ENCODE peak calls at places on chromosomes 11 and 22, in nine cellular contexts. E, K, G, T, V, A, Q, Z and S are unnamed samples.

GRCh38 chr11:101003468-101003867 is 126.1 kb downstream of the PGR start:
- DNase-seq in G (no peak), K (peak; percentile 27), T (no peak), Z (no peak), Q (no peak), A (no peak), V (no peak), E (no peak), S (peak; percentile 42)

GRCh38 chr11:61270354-61271070 is 24.6 kb downstream of the VWCE start:
- DNase-seq in E (no peak), T (no peak), Q (no peak), A (no peak), G (no peak), Z (peak; percentile 49), V (no peak), K (peak; percentile 22), S (no peak)

GRCh38 chr11:119537641-119538253 is 114.8 kb upstream of the THY1 start:
- DNase-seq in K (no peak), V (no peak), A (no peak), T (no peak), Z (no peak), Q (no peak), G (no peak), E (no peak), S (no peak)

GRCh38 chr11:13486926-13487660 is 8.7 kb downstream of the PTH start:
- DNase-seq in A (peak; percentile 28), E (peak; percentile 87), Q (peak; percentile 69), K (peak; percentile 80), Z (peak; percentile 33), G (no peak), T (peak; percentile 51), V (peak; percentile 52), S (no peak)

GRCh38 chr11:72308226-72309073 is 64.5 kb upstream of the PHOX2A start:
- DNase-seq in A (no peak), T (no peak), E (no peak), G (no peak), K (peak; percentile 9), V (no peak), Q (no peak), Z (peak; percentile 89), S (peak; percentile 85)

GRCh38 chr11:130514316-130514715 is 65.9 kb downstream of the ADAMTS15 start:
- DNase-seq in E (no peak), K (no peak), T (no peak), G (no peak), Z (peak; percentile 31), Q (no peak), A (no peak), V (no peak), S (peak; percentile 4)

GRCh38 chr11:55474321-55474720 is 79.9 kb upstream of the OR4C15 start:
- DNase-seq in G (no peak), V (no peak), Q (no peak), A (no peak), K (no peak), E (no peak), T (no peak), Z (no peak), S (no peak)

GRCh38 chr11:95891423-95892177 is 32.3 kb downstream of the MTMR2 start:
- DNase-seq in Z (peak; percentile 26), G (no peak), Q (peak; percentile 1), E (no peak), T (no peak), K (no peak), V (no peak), A (no peak), S (no peak)

GRCh38 chr11:13721760-13722159 is 53.3 kb downstream of the FAR1 start:
- DNase-seq in K (no peak), T (no peak), V (no peak), Q (no peak), A (no peak), Z (peak; percentile 38), E (no peak), G (no peak), S (no peak)

GRCh38 chr11:65182258-65183170 is 786 bp downstream of the CAPN1 start:
- DNase-seq in Q (no peak), Z (peak; percentile 20), V (peak; percentile 61), G (no peak), T (no peak), E (peak; percentile 70), A (no peak), K (peak; percentile 40), S (no peak)

GRCh38 chr11:2248762-2249161 is 21.6 kb downstream of the ASCL2 start:
- DNase-seq in Q (no peak), T (no peak), V (no peak), A (no peak), E (no peak), K (no peak), G (no peak), Z (no peak), S (no peak)

GRCh38 chr22:27133951-27134664 is 476.7 kb downstream of the MIAT start:
- DNase-seq in V (peak; percentile 44), K (peak; percentile 8), Z (peak; percentile 82), T (no peak), E (no peak), G (peak; percentile 66), Q (peak; percentile 83), A (no peak), S (no peak)

GRCh38 chr11:131889146-131889577 is 518.7 kb downstream of the NTM start:
- DNase-seq in E (no peak), K (peak; percentile 56), G (no peak), Z (peak; percentile 92), Q (no peak), T (no peak), A (no peak), V (no peak), S (no peak)

GRCh38 chr11:121572581-121573059 is 119.9 kb upstream of the SORL1-AS1 start:
- DNase-seq in V (no peak), A (no peak), T (no peak), E (no peak), K (no peak), Q (peak; percentile 84), Z (no peak), G (no peak), S (no peak)

GRCh38 chr11:10058356-10058755 is 235.7 kb downstream of the SBF2 start:
- DNase-seq in K (no peak), Z (no peak), A (no peak), E (no peak), T (no peak), G (no peak), V (no peak), Q (no peak), S (no peak)

GRCh38 chr22:49866646-49867045 is 13.0 kb downstream of the ZBED4 start:
- DNase-seq in A (no peak), G (no peak), V (no peak), Q (peak; percentile 35), T (no peak), K (no peak), Z (no peak), E (no peak), S (no peak)

GRCh38 chr22:35539910-35540599 is 576 bp upstream of the RASD2 start:
- DNase-seq in A (peak; percentile 47), V (peak; percentile 66), T (peak; percentile 20), K (peak; percentile 55), E (peak; percentile 89), G (no peak), Q (peak; percentile 16), Z (no peak), S (peak; percentile 95)

GRCh38 chr11:132980721-132981120 is 551.6 kb downstream of the OPCML start:
- DNase-seq in Q (no peak), A (no peak), Z (no peak), E (no peak), K (no peak), V (no peak), T (no peak), G (no peak), S (no peak)

GRCh38 chr22:44884968-44885805 is 124.6 kb downstream of the PHF21B start:
- DNase-seq in G (no peak), E (peak; percentile 37), T (no peak), Q (no peak), V (no peak), K (no peak), A (no peak), Z (no peak), S (no peak)

GRCh38 chr11:92225563-92226308 is 1.1 kb downstream of the FAT3 start:
- DNase-seq in K (no peak), E (peak; percentile 55), V (no peak), Z (no peak), A (no peak), T (no peak), G (no peak), Q (no peak), S (peak; percentile 53)

GRCh38 chr11:71451596-71452353 is 1.2 kb upstream of the NADSYN1 start:
- DNase-seq in A (no peak), Q (peak; percentile 47), Z (no peak), V (no peak), T (no peak), G (no peak), E (peak; percentile 61), K (peak; percentile 23), S (no peak)

GRCh38 chr11:73404048-73404447 is 27.8 kb downstream of the RELT start:
- DNase-seq in Q (peak; percentile 69), A (no peak), G (no peak), E (no peak), T (no peak), V (peak; percentile 54), Z (peak; percentile 72), K (no peak), S (peak; percentile 77)

GRCh38 chr11:2517016-2517385 is 72.2 kb downstream of the KCNQ1 start:
- DNase-seq in Z (no peak), V (no peak), E (no peak), Q (no peak), A (no peak), G (peak; percentile 2), T (no peak), K (no peak), S (no peak)

GRCh38 chr11:19919050-19919561 is 206.5 kb downstream of the NAV2 start:
- DNase-seq in T (no peak), K (no peak), G (peak; percentile 28), Z (peak; percentile 95), Q (no peak), A (no peak), V (peak; percentile 65), E (peak; percentile 64), S (no peak)

GRCh38 chr11:67255353-67255752 is 10.9 kb upstream of the GRK2 start:
- DNase-seq in E (no peak), T (no peak), A (no peak), K (peak; percentile 3), Z (no peak), Q (no peak), G (no peak), V (no peak), S (no peak)

GRCh38 chr11:20647976-20648565 is 21.3 kb upstream of the NELL1 start:
- DNase-seq in V (peak; percentile 36), E (no peak), Z (peak; percentile 62), T (peak; percentile 22), A (no peak), Q (peak; percentile 21), K (peak; percentile 42), G (peak; percentile 37), S (peak; percentile 66)

GRCh38 chr22:45318168-45318557 is 8.4 kb downstream of the FAM118A start:
- DNase-seq in Z (peak; percentile 98), E (no peak), Q (peak; percentile 76), K (peak; percentile 87), T (peak; percentile 86), G (peak; percentile 66), A (peak; percentile 79), V (peak; percentile 84), S (no peak)

GRCh38 chr11:19168090-19168489 is 33.7 kb downstream of the CSRP3 start:
- DNase-seq in A (no peak), V (no peak), Q (no peak), E (no peak), Z (no peak), G (no peak), K (no peak), T (no peak), S (no peak)

GRCh38 chr11:30855383-30856006 is 269.3 kb upstream of the MPPED2 start:
- DNase-seq in E (no peak), Q (no peak), V (no peak), T (no peak), Z (peak; percentile 31), A (no peak), G (no peak), K (no peak), S (no peak)

GRCh38 chr11:131688056-131688693 is 317.8 kb downstream of the NTM start:
- DNase-seq in E (peak; percentile 86), G (no peak), A (no peak), V (peak; percentile 37), Q (no peak), Z (peak; percentile 62), T (no peak), K (peak; percentile 57), S (peak; percentile 91)

GRCh38 chr11:69463181-69463891 is 18.1 kb upstream of the LINC01488 start:
- DNase-seq in K (no peak), Z (peak; percentile 77), G (no peak), V (no peak), A (no peak), Q (no peak), E (peak; percentile 53), T (no peak), S (no peak)